ENCODE peak calls at places on chromosomes 12 and 14, in seven cellular contexts. One of them, this sample, is unnamed.
A peak's percentile ranks its signal among the peaks of the same experiment; 100 is the strongest.

GRCh38 chr12:117896009-117896408 is 72.8 kb downstream of the KSR2 start:
- DNase-seq in bronchial epithelial cell: no peak
- DNase-seq in ovary: no peak
- DNase-seq in adrenal gland: no peak
- DNase-seq in psoas muscle: no peak
- DNase-seq in endodermal cell: no peak
- DNase-seq in left ventricle myocardium inferior: no peak
- DNase-seq in this sample: no peak

GRCh38 chr14:51328089-51328941 is 88.3 kb downstream of the TMX1 start:
- DNase-seq in bronchial epithelial cell: peak; percentile 74
- DNase-seq in ovary: peak; percentile 28
- DNase-seq in adrenal gland: no peak
- DNase-seq in psoas muscle: no peak
- DNase-seq in endodermal cell: peak; percentile 54
- DNase-seq in left ventricle myocardium inferior: no peak
- DNase-seq in this sample: no peak

GRCh38 chr12:26937443-26937862 is 328 bp downstream of the INTS13 start:
- DNase-seq in bronchial epithelial cell: no peak
- DNase-seq in ovary: no peak
- DNase-seq in adrenal gland: no peak
- DNase-seq in psoas muscle: no peak
- DNase-seq in endodermal cell: no peak
- DNase-seq in left ventricle myocardium inferior: no peak
- DNase-seq in this sample: no peak

GRCh38 chr12:82757059-82757458 is 70.4 kb downstream of the TMTC2 start:
- DNase-seq in bronchial epithelial cell: no peak
- DNase-seq in ovary: no peak
- DNase-seq in adrenal gland: no peak
- DNase-seq in psoas muscle: no peak
- DNase-seq in endodermal cell: no peak
- DNase-seq in left ventricle myocardium inferior: no peak
- DNase-seq in this sample: no peak

GRCh38 chr12:13103391-13104033 is at the start of gene GSG1:
- DNase-seq in bronchial epithelial cell: peak; percentile 80
- DNase-seq in ovary: no peak
- DNase-seq in adrenal gland: no peak
- DNase-seq in psoas muscle: no peak
- DNase-seq in endodermal cell: no peak
- DNase-seq in left ventricle myocardium inferior: no peak
- DNase-seq in this sample: no peak

GRCh38 chr12:75658826-75659823 is 147.7 kb upstream of the KRR1 start:
- DNase-seq in bronchial epithelial cell: peak; percentile 90
- DNase-seq in ovary: no peak
- DNase-seq in adrenal gland: no peak
- DNase-seq in psoas muscle: no peak
- DNase-seq in endodermal cell: no peak
- DNase-seq in left ventricle myocardium inferior: no peak
- DNase-seq in this sample: no peak

GRCh38 chr12:111557271-111558106 is 41.6 kb downstream of the ATXN2 start:
- DNase-seq in bronchial epithelial cell: no peak
- DNase-seq in ovary: no peak
- DNase-seq in adrenal gland: no peak
- DNase-seq in psoas muscle: no peak
- DNase-seq in endodermal cell: no peak
- DNase-seq in left ventricle myocardium inferior: no peak
- DNase-seq in this sample: no peak

GRCh38 chr14:54730156-54730961 is 163.4 kb downstream of the SAMD4A start:
- DNase-seq in bronchial epithelial cell: peak; percentile 33
- DNase-seq in ovary: no peak
- DNase-seq in adrenal gland: no peak
- DNase-seq in psoas muscle: no peak
- DNase-seq in endodermal cell: no peak
- DNase-seq in left ventricle myocardium inferior: no peak
- DNase-seq in this sample: no peak

GRCh38 chr12:47604474-47604873 is 101.4 kb downstream of the RPAP3 start:
- DNase-seq in bronchial epithelial cell: peak; percentile 33
- DNase-seq in ovary: no peak
- DNase-seq in adrenal gland: no peak
- DNase-seq in psoas muscle: no peak
- DNase-seq in endodermal cell: no peak
- DNase-seq in left ventricle myocardium inferior: no peak
- DNase-seq in this sample: no peak

GRCh38 chr12:58564721-58565120 is 355.6 kb downstream of the LRIG3 start:
- DNase-seq in bronchial epithelial cell: no peak
- DNase-seq in ovary: no peak
- DNase-seq in adrenal gland: no peak
- DNase-seq in psoas muscle: no peak
- DNase-seq in endodermal cell: no peak
- DNase-seq in left ventricle myocardium inferior: no peak
- DNase-seq in this sample: no peak

GRCh38 chr14:20787025-20787424 is 6.0 kb downstream of the RNASE6 start:
- DNase-seq in bronchial epithelial cell: no peak
- DNase-seq in ovary: no peak
- DNase-seq in adrenal gland: no peak
- DNase-seq in psoas muscle: no peak
- DNase-seq in endodermal cell: no peak
- DNase-seq in left ventricle myocardium inferior: no peak
- DNase-seq in this sample: no peak

GRCh38 chr14:94143239-94143638 is 13.8 kb upstream of the IFI27L2 start:
- DNase-seq in bronchial epithelial cell: peak; percentile 21
- DNase-seq in ovary: no peak
- DNase-seq in adrenal gland: no peak
- DNase-seq in psoas muscle: no peak
- DNase-seq in endodermal cell: peak; percentile 83
- DNase-seq in left ventricle myocardium inferior: no peak
- DNase-seq in this sample: no peak
- TF ChIP-seq CTCF in bronchial epithelial cell: peak; percentile 40
- TF ChIP-seq CTCF in ovary: no peak
- TF ChIP-seq CTCF in adrenal gland: peak; percentile 18
- TF ChIP-seq CTCF in psoas muscle: peak; percentile 16
- TF ChIP-seq CTCF in endodermal cell: peak; percentile 79
- TF ChIP-seq CTCF in left ventricle myocardium inferior: peak; percentile 39
- TF ChIP-seq CTCF in this sample: peak; percentile 42

DNA sequence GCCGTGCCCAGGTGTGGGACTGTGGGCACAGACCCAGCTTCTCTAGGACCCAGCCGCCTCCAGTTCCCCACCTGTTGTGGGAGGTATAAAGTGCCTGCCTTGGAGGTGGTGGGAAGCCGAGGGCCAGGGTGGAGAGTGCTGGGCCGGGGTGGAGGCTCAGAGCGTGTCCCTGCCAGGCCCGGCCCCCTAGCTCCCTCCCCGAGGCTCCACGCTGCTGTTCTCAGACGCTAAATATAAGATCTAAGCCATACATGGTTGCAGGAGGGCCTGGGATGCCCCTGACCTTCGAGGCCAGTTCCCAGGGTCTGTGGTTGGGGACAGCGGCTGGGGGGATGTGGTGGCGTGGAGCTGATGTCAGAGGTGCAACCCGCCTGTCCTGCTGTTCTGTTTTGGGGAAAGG is 10.8 kb downstream of the INF2 start:
- DNase-seq in bronchial epithelial cell: no peak
- DNase-seq in ovary: no peak
- DNase-seq in adrenal gland: no peak
- DNase-seq in psoas muscle: no peak
- DNase-seq in endodermal cell: peak; percentile 66
- DNase-seq in left ventricle myocardium inferior: no peak
- DNase-seq in this sample: no peak
- H3K4me3 ChIP-seq in bronchial epithelial cell: no peak overlapping the region
- H3K4me3 ChIP-seq in ovary: no peak overlapping the region
- H3K4me3 ChIP-seq in adrenal gland: no peak overlapping the region
- H3K4me3 ChIP-seq in psoas muscle: peak overlapping the region; percentile 5
- H3K4me3 ChIP-seq in endodermal cell: no peak overlapping the region
- H3K4me3 ChIP-seq in left ventricle myocardium inferior: peak overlapping the region; percentile 59
- H3K4me3 ChIP-seq in this sample: no peak overlapping the region

DNA sequence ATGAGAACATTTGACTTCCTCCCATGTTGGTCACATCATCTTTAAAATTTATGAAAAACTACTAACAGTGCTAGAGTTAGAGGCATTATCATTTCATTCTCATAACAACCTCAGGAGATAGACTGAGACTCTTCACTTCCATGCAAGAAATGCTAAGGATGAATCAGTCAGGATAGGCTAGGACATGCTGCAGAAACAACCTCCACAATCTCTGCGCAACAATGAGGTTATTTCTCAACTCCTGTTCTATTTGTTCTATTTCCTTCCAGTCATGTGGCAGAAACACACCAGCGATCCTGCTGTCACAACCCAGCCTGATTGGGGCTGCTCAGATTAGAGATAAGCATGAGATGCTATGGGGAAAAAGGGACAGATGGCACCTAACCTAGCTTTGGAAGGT is 49.0 kb upstream of the TMEM263 start:
- DNase-seq in bronchial epithelial cell: peak; percentile 8
- DNase-seq in ovary: no peak
- DNase-seq in adrenal gland: no peak
- DNase-seq in psoas muscle: no peak
- DNase-seq in endodermal cell: no peak
- DNase-seq in left ventricle myocardium inferior: no peak
- DNase-seq in this sample: no peak
- H3K27me3 ChIP-seq in bronchial epithelial cell: no peaks in the 10 kb centered on the region
- H3K27me3 ChIP-seq in ovary: no peaks in the 10 kb centered on the region
- H3K27me3 ChIP-seq in adrenal gland: peaks cover 21% of the 10 kb centered on the region
- H3K27me3 ChIP-seq in psoas muscle: peaks cover 4% of the 10 kb centered on the region
- H3K27me3 ChIP-seq in endodermal cell: peaks cover 31% of the 10 kb centered on the region
- H3K27me3 ChIP-seq in left ventricle myocardium inferior: peaks cover 55% of the 10 kb centered on the region
- H3K27me3 ChIP-seq in this sample: peaks cover 3% of the 10 kb centered on the region

GRCh38 chr14:69291396-69291795 is 31.4 kb downstream of the GALNT16 start:
- DNase-seq in bronchial epithelial cell: no peak
- DNase-seq in ovary: no peak
- DNase-seq in adrenal gland: peak; percentile 28
- DNase-seq in psoas muscle: no peak
- DNase-seq in endodermal cell: peak; percentile 38
- DNase-seq in left ventricle myocardium inferior: no peak
- DNase-seq in this sample: no peak
- TF ChIP-seq CTCF in bronchial epithelial cell: no peak
- TF ChIP-seq CTCF in ovary: no peak
- TF ChIP-seq CTCF in adrenal gland: no peak
- TF ChIP-seq CTCF in psoas muscle: no peak
- TF ChIP-seq CTCF in endodermal cell: no peak
- TF ChIP-seq CTCF in left ventricle myocardium inferior: no peak
- TF ChIP-seq CTCF in this sample: no peak

GRCh38 chr14:22838631-22839041 is 2.3 kb downstream of the MMP14 start:
- DNase-seq in bronchial epithelial cell: peak; percentile 44
- DNase-seq in ovary: no peak
- DNase-seq in adrenal gland: peak; percentile 21
- DNase-seq in psoas muscle: peak; percentile 62
- DNase-seq in endodermal cell: no peak
- DNase-seq in left ventricle myocardium inferior: no peak
- DNase-seq in this sample: no peak

GRCh38 chr14:22837750-22838538 is 1.6 kb downstream of the MMP14 start:
- DNase-seq in bronchial epithelial cell: peak; percentile 46
- DNase-seq in ovary: peak; percentile 76
- DNase-seq in adrenal gland: peak; percentile 57
- DNase-seq in psoas muscle: peak; percentile 88
- DNase-seq in endodermal cell: peak; percentile 78
- DNase-seq in left ventricle myocardium inferior: peak; percentile 68
- DNase-seq in this sample: no peak

GRCh38 chr14:22836301-22837058 is at the start of gene MMP14:
- DNase-seq in bronchial epithelial cell: peak; percentile 50
- DNase-seq in ovary: peak; percentile 80
- DNase-seq in adrenal gland: peak; percentile 81
- DNase-seq in psoas muscle: peak; percentile 84
- DNase-seq in endodermal cell: peak; percentile 87
- DNase-seq in left ventricle myocardium inferior: peak; percentile 73
- DNase-seq in this sample: no peak

GRCh38 chr14:22835505-22835904 is 880 bp upstream of the MMP14 start:
- DNase-seq in bronchial epithelial cell: no peak
- DNase-seq in ovary: no peak
- DNase-seq in adrenal gland: no peak
- DNase-seq in psoas muscle: no peak
- DNase-seq in endodermal cell: no peak
- DNase-seq in left ventricle myocardium inferior: no peak
- DNase-seq in this sample: no peak

GRCh38 chr14:22837059-22837749 is 819 bp downstream of the MMP14 start:
- DNase-seq in bronchial epithelial cell: no peak
- DNase-seq in ovary: peak; percentile 78
- DNase-seq in adrenal gland: peak; percentile 75
- DNase-seq in psoas muscle: peak; percentile 77
- DNase-seq in endodermal cell: peak; percentile 80
- DNase-seq in left ventricle myocardium inferior: peak; percentile 76
- DNase-seq in this sample: no peak
- H3K4me3 ChIP-seq in bronchial epithelial cell: peak overlapping the region; percentile 68
- H3K4me3 ChIP-seq in ovary: peak overlapping the region; percentile 96
- H3K4me3 ChIP-seq in adrenal gland: peak overlapping the region; percentile 64
- H3K4me3 ChIP-seq in psoas muscle: peak overlapping the region; percentile 77
- H3K4me3 ChIP-seq in endodermal cell: peak overlapping the region; percentile 95
- H3K4me3 ChIP-seq in left ventricle myocardium inferior: peak overlapping the region; percentile 87
- H3K4me3 ChIP-seq in this sample: peak overlapping the region; percentile 94

This sample was measured in kidney epithelial cell.